ENCODE peak calls at places on chromosomes 3 and 15, in six cellular contexts. K is AG04450; E is AG09309; F is CD8-positive, alpha-beta T cell; O is BJ; X is heart right ventricle. C is an unnamed sample.

GRCh38 chr3:73228425-73228824 is 167.0 kb downstream of the EBLN2 start:
- DNase-seq in E (peak; percentile 44), X (no peak), F (no peak), K (no peak), O (no peak), C (no peak)

GRCh38 chr3:11640009-11640673 is 3.6 kb downstream of the VGLL4 start:
- DNase-seq in E (no peak), X (no peak), F (no peak), K (no peak), O (no peak), C (no peak)

GRCh38 chr3:54891540-54891897 is 36.3 kb downstream of the LRTM1 start:
- DNase-seq in K (peak; percentile 88), E (peak; percentile 90), O (peak; percentile 96), F (no peak), X (peak; percentile 64), C (peak; percentile 14)

GRCh38 chr3:40717471-40717870 is 192.7 kb downstream of the ZNF621 start:
- DNase-seq in O (no peak), X (no peak), F (no peak), K (no peak), E (no peak), C (no peak)

GRCh38 chr15:39018966-39019365 is 454.4 kb upstream of the RASGRP1 start:
- DNase-seq in E (no peak), F (no peak), O (no peak), X (no peak), K (no peak), C (no peak)

GRCh38 chr15:79265987-79266579 is 16.4 kb upstream of the ANKRD34C start:
- DNase-seq in X (no peak), F (no peak), E (no peak), O (no peak), K (no peak), C (no peak)

GRCh38 chr15:90008607-90009006 is 7.5 kb downstream of the ZNF710 start:
- DNase-seq in O (no peak), E (no peak), F (no peak), X (no peak), K (no peak), C (no peak)

GRCh38 chr3:19065027-19065426 is 83.3 kb upstream of the KCNH8 start:
- DNase-seq in K (no peak), X (no peak), E (no peak), O (no peak), F (no peak), C (no peak)

GRCh38 chr3:65995030-65995429 is 43.7 kb downstream of the MAGI1 start:
- DNase-seq in E (peak; percentile 21), X (no peak), O (peak; percentile 40), K (no peak), F (no peak), C (no peak)

GRCh38 chr15:69685524-69686452 is 233.2 kb downstream of the RPLP1 start:
- DNase-seq in X (no peak), K (no peak), O (no peak), E (no peak), F (no peak), C (no peak)

GRCh38 chr3:29610781-29611180 is 329.9 kb downstream of the RBMS3 start:
- DNase-seq in K (no peak), X (no peak), E (no peak), F (no peak), O (no peak), C (no peak)

GRCh38 chr3:182947892-182948291 is 32.4 kb downstream of the DCUN1D1 start:
- DNase-seq in E (no peak), K (no peak), O (no peak), F (no peak), X (no peak), C (no peak)

GRCh38 chr3:12750223-12750622 is 8.8 kb downstream of the TMEM40 start:
- DNase-seq in O (peak; percentile 38), E (peak; percentile 32), K (peak; percentile 70), F (no peak), X (peak; percentile 45), C (no peak)

GRCh38 chr15:93040288-93041158 is 48.5 kb downstream of the RGMA start:
- DNase-seq in E (no peak), O (no peak), K (no peak), F (no peak), X (no peak), C (no peak)

GRCh38 chr15:40161693-40162401 is 978 bp downstream of the BUB1B start:
- DNase-seq in E (no peak), O (no peak), K (no peak), X (no peak), F (no peak), C (no peak)

GRCh38 chr3:12995389-12996180 is 77.6 kb downstream of the IQSEC1 start:
- DNase-seq in F (no peak), E (no peak), O (no peak), K (no peak), X (no peak), C (no peak)

DNA sequence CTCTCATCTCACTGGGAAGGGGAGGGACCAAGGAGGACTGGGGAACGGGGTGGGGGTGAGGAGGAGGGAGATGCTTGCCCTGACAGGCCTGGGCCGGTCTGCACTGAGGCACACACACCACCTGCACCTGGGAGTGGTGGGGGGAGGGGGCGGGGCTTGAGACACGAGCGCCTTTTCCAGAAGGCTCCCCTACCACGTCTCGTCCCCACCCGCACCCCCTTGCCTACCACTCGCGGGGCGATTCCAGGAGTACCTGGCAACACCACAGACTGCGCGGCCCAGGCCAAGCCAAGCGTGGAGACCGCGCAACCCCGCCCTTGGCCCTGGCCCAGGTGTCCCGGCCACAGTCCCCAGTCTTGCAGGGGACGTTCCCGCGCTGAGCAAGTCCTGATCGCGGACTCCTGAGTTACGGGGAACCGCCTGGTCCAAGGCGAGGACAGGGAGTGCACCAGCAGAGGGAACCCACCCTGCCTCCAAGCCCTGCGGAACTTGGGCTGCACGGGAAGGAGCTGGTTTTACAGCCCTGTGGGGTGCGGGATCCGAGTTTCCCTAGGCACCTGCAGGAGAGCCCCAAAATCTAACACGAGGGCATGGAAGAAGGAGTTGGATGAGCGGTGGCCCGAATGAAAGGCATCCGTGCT is 68.1 kb upstream of the SH3GL3 start:
- DNase-seq in O (no peak), X (no peak), F (no peak), E (no peak), K (no peak), C (no peak)
- TF ChIP-seq CTCF in O (peak; percentile 1), X (no peak), F (no peak), E (no peak), K (no peak), C (no peak)

DNA sequence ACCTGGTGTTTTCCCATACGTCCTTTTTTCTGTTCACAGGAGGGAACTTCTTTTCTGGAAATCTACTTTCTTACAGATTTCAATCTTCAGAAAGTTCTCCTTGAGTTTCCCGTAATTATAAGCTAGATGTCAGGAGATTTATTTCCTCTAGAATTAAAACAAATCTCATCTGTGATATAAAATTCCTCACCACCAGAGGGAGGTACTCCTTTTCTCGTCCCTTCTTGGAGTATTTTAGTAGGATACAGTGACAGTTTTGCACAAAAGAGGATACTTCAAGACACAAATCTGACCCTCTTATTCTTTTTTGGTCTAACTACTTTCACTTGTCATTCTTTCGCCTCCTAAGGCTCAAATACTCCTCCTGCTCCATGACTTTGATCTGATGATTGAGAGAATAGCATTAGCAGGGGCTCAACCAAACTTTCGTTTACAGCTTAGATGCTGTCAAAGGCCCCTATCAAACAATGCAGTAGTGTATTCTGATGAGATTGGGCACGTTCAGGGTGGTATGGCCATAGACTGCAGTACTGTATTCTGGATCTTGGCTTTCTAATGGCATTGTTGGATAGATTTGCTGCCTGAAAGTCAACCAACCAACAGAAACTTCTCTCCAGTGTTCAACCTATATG is 38.0 kb downstream of the TMEM41A start:
- DNase-seq in X (no peak), E (no peak), K (no peak), F (no peak), O (no peak), C (no peak)
- TF ChIP-seq CTCF in X (no peak), E (peak; percentile 33), K (peak; percentile 49), F (no peak), O (peak; percentile 15), C (peak; percentile 59)

DNA sequence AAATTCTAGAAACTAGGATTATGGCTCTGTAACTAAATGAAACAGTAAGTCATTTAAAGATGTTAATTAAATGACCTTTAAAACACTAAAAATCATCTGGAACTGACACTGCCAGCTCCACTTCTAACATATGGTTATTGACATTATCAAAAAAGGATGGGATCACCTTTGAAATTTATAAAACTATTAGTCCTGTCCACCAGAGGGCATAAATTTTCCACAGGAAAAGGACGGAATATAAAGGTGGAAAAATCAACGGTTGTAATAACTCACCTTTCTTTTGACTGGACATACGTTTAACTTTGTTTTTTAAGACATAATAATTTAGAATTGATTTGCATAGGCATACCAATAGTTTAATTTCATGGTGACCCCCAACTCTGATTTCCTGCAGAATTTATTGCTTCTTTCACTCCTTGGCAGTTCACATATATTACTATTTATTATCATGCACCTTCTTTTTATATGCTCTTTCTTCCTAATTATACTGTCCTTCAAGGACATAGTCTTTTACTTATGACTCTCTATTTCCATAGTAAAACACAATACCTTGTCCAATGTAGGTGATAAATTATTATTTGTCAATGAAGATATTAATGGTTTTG is 345.7 kb downstream of the CADM2 start:
- DNase-seq in O (no peak), F (no peak), K (no peak), E (no peak), X (no peak), C (no peak)
- TF ChIP-seq CTCF in O (no peak), F (no peak), K (peak; percentile 23), E (no peak), X (no peak), C (peak; percentile 58)

GRCh38 chr3:194686816-194687637 is 1.3 kb downstream of the FAM43A start:
- DNase-seq in X (peak; percentile 77), O (no peak), K (no peak), F (peak; percentile 27), E (no peak), C (peak; percentile 50)

GRCh38 chr3:194685050-194685722 is 497 bp upstream of the FAM43A start:
- DNase-seq in K (no peak), O (no peak), E (no peak), X (no peak), F (no peak), C (no peak)

GRCh38 chr3:194687638-194688206 is 2.0 kb downstream of the FAM43A start:
- DNase-seq in F (peak; percentile 82), X (peak; percentile 75), O (no peak), K (no peak), E (no peak), C (peak; percentile 75)

GRCh38 chr3:194686414-194686815 is 732 bp downstream of the FAM43A start:
- DNase-seq in O (no peak), F (no peak), K (no peak), E (no peak), X (no peak), C (no peak)

GRCh38 chr3:194685723-194686413 is at the start of gene FAM43A:
- DNase-seq in X (peak; percentile 95), K (peak; percentile 91), O (peak; percentile 70), F (peak; percentile 83), E (peak; percentile 86), C (peak; percentile 74)
- TF ChIP-seq CTCF in X (no peak), K (peak; percentile 37), O (peak; percentile 42), F (no peak), E (peak; percentile 26), C (peak; percentile 27)

C was measured in neural crest cell.